ENCODE peak calls at places on chromosomes 4 and X, in seven cellular contexts. Z is AG09309, Q is heart left ventricle, O is GM10248, H is tibial artery, F is cardiac muscle cell, W is mucosa of descending colon. K is an unnamed sample.

GRCh38 chrX:130726661-130727060 is 176.3 kb downstream of the ENOX2 start:
- DNase-seq in Z (peak; percentile 58), Q (no peak), O (no peak), H (no peak), F (peak; percentile 67), W (no peak), K (no peak)

GRCh38 chrX:19344661-19345060 is 934 bp downstream of the PDHA1 start:
- DNase-seq in Z (no peak), Q (no peak), O (no peak), H (no peak), F (no peak), W (no peak), K (no peak)

GRCh38 chr4:105246712-105247111 is 100.0 kb downstream of the TET2 start:
- DNase-seq in Z (peak; percentile 57), Q (no peak), O (no peak), H (no peak), F (peak; percentile 86), W (no peak), K (no peak)

GRCh38 chr4:15159477-15160019 is 157.3 kb downstream of the CPEB2 start:
- DNase-seq in Z (no peak), Q (no peak), O (no peak), H (no peak), F (peak; percentile 6), W (no peak), K (no peak)

GRCh38 chr4:7206856-7207567 is 14.7 kb downstream of the SORCS2 start:
- DNase-seq in Z (peak; percentile 55), Q (peak; percentile 86), O (no peak), H (peak; percentile 94), F (peak; percentile 92), W (peak; percentile 63), K (no peak)

GRCh38 chr4:41339812-41340809 is 83.4 kb downstream of the UCHL1 start:
- DNase-seq in Z (peak; percentile 84), Q (no peak), O (no peak), H (no peak), F (peak; percentile 48), W (no peak), K (no peak)

GRCh38 chrX:64152857-64153256 is 52.7 kb downstream of the AMER1 start:
- DNase-seq in Z (no peak), Q (no peak), O (no peak), H (no peak), F (no peak), W (no peak), K (no peak)

GRCh38 chr4:54231419-54232150 is 2.5 kb downstream of the PDGFRA start:
- DNase-seq in Z (no peak), Q (peak; percentile 72), O (no peak), H (peak; percentile 91), F (peak; percentile 78), W (peak; percentile 37), K (no peak)

GRCh38 chrX:46917634-46918033 is 5.4 kb downstream of the JADE3 start:
- DNase-seq in Z (no peak), Q (no peak), O (no peak), H (no peak), F (no peak), W (no peak), K (no peak)

GRCh38 chr4:173958445-173958844 is 325.0 kb downstream of the FBXO8 start:
- DNase-seq in Z (no peak), Q (no peak), O (no peak), H (no peak), F (peak; percentile 36), W (no peak), K (no peak)

GRCh38 chrX:72477787-72478186 is 94.9 kb downstream of the HDAC8 start:
- DNase-seq in Z (no peak), Q (no peak), O (no peak), H (no peak), F (no peak), W (no peak), K (no peak)

GRCh38 chr4:6893449-6894085 is 16.1 kb upstream of the TBC1D14 start:
- DNase-seq in Z (peak; percentile 73), Q (no peak), O (no peak), H (no peak), F (no peak), W (peak; percentile 57), K (peak; percentile 61)

GRCh38 chr4:3648195-3648594 is 116.0 kb upstream of the LRPAP1 start:
- DNase-seq in Z (no peak), Q (no peak), O (no peak), H (no peak), F (no peak), W (no peak), K (no peak)

DNA sequence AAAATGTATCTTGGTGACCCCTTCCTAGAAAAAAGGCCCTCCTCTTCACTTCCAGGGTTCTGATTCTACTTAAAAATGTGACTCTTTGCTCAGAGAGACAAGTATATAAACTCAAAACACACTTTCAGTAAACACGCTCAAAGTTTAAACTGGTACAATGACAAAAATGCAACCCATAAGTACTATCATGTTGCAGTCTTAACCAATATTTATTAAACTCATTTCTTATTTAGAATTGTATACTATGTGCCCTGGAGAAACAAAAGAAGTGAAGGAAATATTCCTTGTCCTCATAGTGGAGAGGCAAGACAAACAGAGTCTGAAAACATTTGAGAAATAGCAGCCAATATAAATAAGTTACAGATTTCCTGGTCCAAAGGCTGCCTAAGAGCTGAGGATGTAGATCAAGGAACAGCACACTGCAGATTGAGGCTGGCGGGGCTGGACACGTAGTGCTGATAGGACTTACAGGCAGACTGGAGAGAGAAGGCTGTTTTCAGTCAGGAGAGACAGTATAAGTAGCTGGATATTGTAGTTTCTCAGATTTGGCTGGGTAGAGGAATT is 39.1 kb upstream of the ANXA3 start:
- DNase-seq in Z (no peak), Q (no peak), O (no peak), H (no peak), F (peak; percentile 40), W (peak; percentile 67), K (no peak)
- TF ChIP-seq CTCF in Z (no peak), Q (no peak), O (no peak), H (no peak), F (no peak), W (no peak), K (no peak)

DNA sequence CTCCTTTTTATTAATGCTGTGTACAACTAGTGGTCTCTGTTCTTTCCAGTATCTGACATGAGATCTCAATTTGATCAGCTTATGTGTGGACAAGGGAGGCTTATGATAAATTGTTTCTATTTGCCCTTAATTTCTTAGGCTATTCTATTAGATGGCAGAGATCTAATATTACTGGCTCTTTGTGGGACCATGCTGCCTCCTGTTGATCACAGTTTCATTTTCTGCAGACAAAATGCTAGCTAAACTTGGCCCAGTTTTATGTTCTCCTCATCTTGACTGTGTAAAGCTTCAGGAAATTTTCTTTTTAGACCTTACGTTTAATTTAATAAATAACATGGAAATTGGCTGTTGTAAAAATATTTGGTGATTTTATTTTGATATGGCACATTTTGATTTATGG is 627.1 kb upstream of the AADAT start:
- DNase-seq in Z (no peak), Q (no peak), O (no peak), H (no peak), F (no peak), W (no peak), K (no peak)
- TF ChIP-seq CTCF in Z (no peak), Q (no peak), O (no peak), H (no peak), F (no peak), W (no peak), K (no peak)

GRCh38 chrX:13857804-13858203 is 40.9 kb upstream of the GPM6B start:
- DNase-seq in Z (no peak), Q (no peak), O (no peak), H (no peak), F (no peak), W (no peak), K (no peak)

GRCh38 chrX:13855689-13856425 is 39.0 kb upstream of the GPM6B start:
- DNase-seq in Z (no peak), Q (no peak), O (no peak), H (no peak), F (no peak), W (no peak), K (no peak)

GRCh38 chrX:13851996-13852695 is 35.3 kb upstream of the GPM6B start:
- DNase-seq in Z (no peak), Q (no peak), O (peak; percentile 24), H (no peak), F (no peak), W (no peak), K (no peak)
- TF ChIP-seq CTCF in Z (no peak), Q (no peak), O (no peak), H (no peak), F (no peak), W (no peak), K (no peak)

GRCh38 chrX:77160301-77160700 is 286.9 kb upstream of the FGF16 start:
- DNase-seq in Z (no peak), Q (no peak), O (no peak), H (no peak), F (no peak), W (no peak), K (no peak)
- TF ChIP-seq CTCF in Z (peak; percentile 40), Q (peak; percentile 28), O (peak; percentile 14), H (peak; percentile 6), F (no peak), W (no peak), K (no peak)

DNA sequence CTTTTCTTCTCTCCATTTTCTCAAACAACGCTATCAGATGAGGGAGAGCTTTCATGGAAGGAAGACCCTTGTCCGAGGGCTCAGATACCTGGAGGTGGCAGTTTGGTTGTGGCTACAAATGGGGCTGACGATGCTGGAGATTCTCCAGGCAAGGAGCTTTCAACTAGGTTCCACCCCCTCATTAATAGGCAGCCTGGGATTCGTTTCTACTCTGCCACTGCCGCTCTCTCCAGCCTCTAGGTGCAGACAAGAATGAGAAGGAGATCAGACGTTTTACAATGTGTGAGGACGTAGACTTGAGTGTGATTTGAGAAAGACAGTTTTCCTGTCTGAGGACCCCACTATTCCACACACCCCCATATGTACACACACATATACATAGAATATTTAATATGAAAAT is 53.1 kb downstream of the ETNPPL start:
- DNase-seq in Z (no peak), Q (no peak), O (no peak), H (no peak), F (no peak), W (no peak), K (no peak)
- TF ChIP-seq CTCF in Z (no peak), Q (no peak), O (no peak), H (no peak), F (no peak), W (no peak), K (no peak)

DNA sequence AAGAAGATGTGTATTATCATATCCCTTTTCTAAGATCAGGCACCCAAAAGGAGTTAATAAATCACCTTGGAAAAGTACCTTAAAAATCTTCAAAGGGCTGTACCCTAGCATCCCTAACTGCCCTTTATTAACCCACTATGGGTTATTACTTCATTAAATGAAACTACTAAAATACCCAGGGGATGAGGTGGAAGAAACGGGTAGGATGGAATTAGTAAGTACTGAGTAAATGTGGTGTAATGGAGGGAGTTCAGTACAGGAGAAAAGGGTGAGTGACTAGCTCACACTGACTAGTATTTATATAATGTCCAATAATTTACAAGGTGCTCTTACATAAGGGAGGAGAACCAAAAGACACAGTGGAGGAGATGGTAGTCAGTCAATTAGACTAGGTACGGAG is 51.0 kb upstream of the RASGEF1B start:
- DNase-seq in Z (no peak), Q (no peak), O (no peak), H (no peak), F (no peak), W (no peak), K (no peak)
- TF ChIP-seq CTCF in Z (no peak), Q (no peak), O (no peak), H (no peak), F (no peak), W (no peak), K (no peak)

GRCh38 chr4:151866266-151866918 is 105.6 kb upstream of the GATB start:
- DNase-seq in Z (peak; percentile 29), Q (no peak), O (no peak), H (no peak), F (peak; percentile 33), W (no peak), K (no peak)
- TF ChIP-seq CTCF in Z (peak; percentile 30), Q (no peak), O (no peak), H (no peak), F (no peak), W (no peak), K (no peak)